ENCODE peak calls at places on chromosomes 3 and 15, in four cellular contexts. Y is lower lobe of right lung, T is AG04450, A is progenitor cell of endocrine pancreas. R is an unnamed sample.

GRCh38 chr15:86876387-86876786 is 796.7 kb downstream of the AGBL1 start:
- DNase-seq in Y (no peak), T (no peak), A (no peak), R (no peak)

GRCh38 chr15:33644319-33644718 is 324.0 kb upstream of the CHRM5 start:
- DNase-seq in Y (no peak), T (no peak), A (no peak), R (no peak)

GRCh38 chr15:50358805-50359204 is 3.8 kb upstream of the GABPB1 start:
- DNase-seq in Y (no peak), T (no peak), A (no peak), R (no peak)

GRCh38 chr3:123158330-123158729 is 43.4 kb upstream of the SEC22A start:
- DNase-seq in Y (no peak), T (no peak), A (no peak), R (no peak)

GRCh38 chr3:127674793-127675189 is 2.0 kb downstream of the ABTB1 start:
- DNase-seq in Y (no peak), T (no peak), A (no peak), R (no peak)

GRCh38 chr3:127652246-127652995 is 20.3 kb upstream of the ABTB1 start:
- DNase-seq in Y (peak; percentile 64), T (no peak), A (peak; percentile 50), R (no peak)

GRCh38 chr3:115156255-115156654 is 9.2 kb upstream of the ZBTB20 start:
- DNase-seq in Y (no peak), T (no peak), A (no peak), R (no peak)

GRCh38 chr3:51340311-51340829 is 44.7 kb upstream of the MANF start:
- DNase-seq in Y (no peak), T (peak; percentile 78), A (no peak), R (no peak)

GRCh38 chr3:125334675-125335560 is 40.2 kb downstream of the ZNF148 start:
- DNase-seq in Y (no peak), T (no peak), A (no peak), R (no peak)

GRCh38 chr15:87707076-87707475 is 549.5 kb downstream of the NTRK3 start:
- DNase-seq in Y (no peak), T (no peak), A (no peak), R (no peak)

GRCh38 chr3:140341817-140342403 is 336.0 kb upstream of the TRIM42 start:
- DNase-seq in Y (no peak), T (no peak), A (no peak), R (no peak)

GRCh38 chr3:21435871-21436270 is 315.1 kb downstream of the ZNF385D start:
- DNase-seq in Y (no peak), T (peak; percentile 74), A (no peak), R (no peak)

GRCh38 chr3:128590948-128591347 is 59.7 kb downstream of the RPN1 start:
- DNase-seq in Y (no peak), T (no peak), A (no peak), R (no peak)

DNA sequence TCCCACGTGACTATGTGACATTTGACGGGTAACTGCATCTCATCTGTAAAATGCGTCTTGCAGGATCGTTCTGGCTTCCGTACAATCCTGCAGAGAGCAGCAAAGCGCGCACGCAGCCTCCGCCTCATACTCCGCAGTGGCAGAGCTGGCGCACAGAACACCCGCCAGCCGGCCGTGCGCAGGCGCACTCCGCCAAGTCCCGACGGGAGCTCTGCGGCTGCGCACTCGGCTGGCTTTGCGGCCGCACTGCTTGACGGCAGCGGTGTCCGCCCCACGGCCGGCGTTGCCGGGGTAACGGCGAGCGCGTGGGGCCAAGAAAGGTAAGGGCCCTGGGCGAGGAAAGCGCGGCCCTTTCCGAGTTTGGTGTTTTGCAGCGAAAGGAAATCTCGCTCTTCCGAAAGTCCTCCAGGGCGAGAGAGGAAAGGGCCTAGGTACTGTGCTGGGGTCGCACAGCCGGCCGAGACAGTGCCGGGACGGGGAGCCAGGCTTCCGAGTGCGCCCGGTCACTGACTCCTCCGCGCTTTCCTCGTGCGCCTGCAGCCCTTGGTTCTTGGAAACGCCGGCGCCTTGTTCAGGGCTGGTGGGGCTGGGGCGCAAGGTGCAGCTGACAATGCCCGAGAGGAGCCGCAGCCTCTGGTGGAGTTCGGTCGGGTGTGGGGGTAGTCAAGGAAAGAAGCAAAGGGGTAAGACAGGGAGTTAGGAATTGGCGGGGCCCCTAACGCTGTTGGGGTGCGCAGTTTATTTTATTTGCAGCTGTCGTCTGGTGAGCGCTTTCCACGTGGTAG is at the start of gene TSEN2:
- DNase-seq in Y (peak; percentile 97), T (peak; percentile 88), A (peak; percentile 96), R (peak; percentile 80)
- TF ChIP-seq CTCF in Y (peak; percentile 12), T (peak; percentile 39), A (no peak), R (no peak)

GRCh38 chr15:42465520-42466259 is 25.3 kb downstream of the ZNF106 start:
- DNase-seq in Y (no peak), T (no peak), A (no peak), R (no peak)
- TF ChIP-seq CTCF in Y (no peak), T (no peak), A (no peak), R (no peak)

GRCh38 chr3:169563775-169564059 is 99.8 kb downstream of the MECOM start:
- DNase-seq in Y (no peak), T (no peak), A (no peak), R (no peak)

GRCh38 chr3:169562988-169563774 is 100.3 kb downstream of the MECOM start:
- DNase-seq in Y (no peak), T (no peak), A (no peak), R (no peak)

DNA sequence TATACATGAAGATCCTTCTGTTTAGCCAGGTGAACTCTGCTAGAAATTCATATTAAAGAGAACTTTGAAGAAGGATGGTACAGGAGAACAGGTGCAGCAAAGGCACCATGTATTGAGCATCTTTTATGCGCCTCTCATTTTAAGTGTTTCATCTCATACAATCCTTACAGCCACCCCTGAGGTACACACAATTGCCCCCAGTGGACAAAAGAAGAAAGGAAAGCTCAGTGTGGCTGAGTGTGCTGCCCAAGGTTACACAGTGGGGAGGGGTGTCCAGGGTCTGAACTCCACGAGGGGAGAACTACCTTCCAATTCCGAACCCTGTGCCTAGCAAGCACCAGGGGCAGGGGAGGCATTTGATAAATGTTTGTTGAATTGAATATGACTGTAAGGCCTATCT is 98.6 kb downstream of the MECOM start:
- DNase-seq in Y (no peak), T (no peak), A (no peak), R (no peak)
- TF ChIP-seq CTCF in Y (no peak), T (no peak), A (peak; percentile 39), R (no peak)

DNA sequence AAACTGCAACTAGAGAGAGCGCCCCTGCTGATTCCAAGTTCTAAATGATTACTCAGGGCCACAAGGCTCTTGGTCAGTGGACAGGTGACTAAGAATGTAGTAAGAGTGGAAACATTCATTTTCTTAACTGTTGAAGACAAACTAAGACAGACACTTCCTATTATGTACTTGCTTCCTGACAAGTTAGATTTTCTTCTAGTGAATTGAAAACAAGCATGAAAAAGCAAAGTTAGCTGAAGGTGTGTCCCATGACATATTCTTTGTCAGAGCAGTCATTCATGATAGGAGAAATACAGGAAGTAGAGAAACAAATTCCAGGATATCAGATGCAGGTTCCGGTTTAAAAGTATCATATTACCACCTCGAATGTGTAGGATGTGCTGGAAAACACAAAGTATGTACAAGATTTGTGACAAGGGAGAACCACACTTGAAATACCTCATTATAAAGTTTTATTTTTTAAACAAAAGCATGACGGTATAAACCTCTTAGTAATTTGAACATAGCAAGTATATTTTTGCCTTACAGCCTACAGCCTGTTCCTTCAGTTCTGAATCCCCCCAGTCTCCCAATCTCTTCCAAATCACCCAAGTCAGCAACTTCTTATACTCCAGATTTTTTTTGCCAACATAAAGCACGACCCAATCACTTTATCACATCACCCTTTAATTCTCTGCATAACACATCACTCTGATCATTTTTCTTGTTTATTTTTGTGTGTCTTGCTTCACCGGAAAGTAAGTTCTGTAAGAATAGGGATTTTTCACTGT is 6.2 kb downstream of the TSPAN3 start:
- DNase-seq in Y (no peak), T (no peak), A (no peak), R (no peak)
- TF ChIP-seq CTCF in Y (no peak), T (no peak), A (no peak), R (no peak)

GRCh38 chr15:42065478-42065877 is 28.9 kb downstream of the PLA2G4D start:
- DNase-seq in Y (no peak), T (no peak), A (no peak), R (no peak)
- TF ChIP-seq CTCF in Y (no peak), T (no peak), A (no peak), R (no peak)

GRCh38 chr3:35946857-35947514 is 307.7 kb downstream of the ARPP21 start:
- DNase-seq in Y (no peak), T (no peak), A (no peak), R (no peak)
- TF ChIP-seq CTCF in Y (no peak), T (no peak), A (no peak), R (no peak)

GRCh38 chr3:161031134-161031533 is 74.0 kb downstream of the B3GALNT1 start:
- DNase-seq in Y (no peak), T (no peak), A (no peak), R (no peak)

GRCh38 chr3:161028485-161029018 is 76.6 kb downstream of the B3GALNT1 start:
- DNase-seq in Y (no peak), T (no peak), A (no peak), R (no peak)

GRCh38 chr3:161026612-161027217 is 78.4 kb downstream of the B3GALNT1 start:
- DNase-seq in Y (no peak), T (no peak), A (no peak), R (no peak)
- TF ChIP-seq CTCF in Y (no peak), T (no peak), A (no peak), R (no peak)

R was measured in tibial nerve.